ENCODE peak calls at places on chromosomes 7 and 10, in ten cellular contexts. Z is body of pancreas, X is endothelial cell, N is cardiac fibroblast, H is neural crest cell, U is GM12865, K is fibroblast of lung, S is uterus, O is transverse colon, L is dorsolateral prefrontal cortex. F is an unnamed sample.

GRCh38 chr7:35593896-35594295 is 101.0 kb downstream of the HERPUD2 start:
- DNase-seq in Z (peak), X (peak), N (no peak), H (peak), U (peak), K (no peak), S (no peak), O (no peak), L (no peak), F (peak)

GRCh38 chr7:87934699-87935372 is 785 bp downstream of the ADAM22 start:
- DNase-seq in Z (no peak), X (peak), N (peak), H (peak), U (peak), K (peak), S (peak), O (peak), L (peak), F (no peak)

GRCh38 chr7:15686209-15686956 is at the start of gene MEOX2:
- DNase-seq in Z (peak), X (peak), N (peak), H (peak), U (no peak), K (peak), S (peak), O (peak), L (no peak), F (peak)

GRCh38 chr10:131144711-131145375 is 166.7 kb downstream of the TCERG1L start:
- DNase-seq in Z (no peak), X (no peak), N (no peak), H (no peak), U (no peak), K (no peak), S (no peak), O (no peak), L (no peak), F (no peak)

GRCh38 chr7:157276091-157276561 is 60.7 kb upstream of the DNAJB6 start:
- DNase-seq in Z (no peak), X (no peak), N (no peak), H (no peak), U (no peak), K (no peak), S (no peak), O (no peak), L (no peak), F (no peak)

GRCh38 chr7:35463176-35463575 is 209.3 kb upstream of the TBX20 start:
- DNase-seq in Z (no peak), X (no peak), N (no peak), H (no peak), U (peak), K (no peak), S (no peak), O (no peak), L (no peak), F (no peak)

GRCh38 chr10:129913021-129913695 is 50.9 kb downstream of the EBF3 start:
- DNase-seq in Z (no peak), X (no peak), N (no peak), H (no peak), U (no peak), K (no peak), S (no peak), O (no peak), L (no peak), F (no peak)

GRCh38 chr7:1664711-1665591 is 5.1 kb upstream of the ELFN1 start:
- DNase-seq in Z (peak), X (peak), N (peak), H (peak), U (peak), K (peak), S (peak), O (peak), L (peak), F (peak)

DNA sequence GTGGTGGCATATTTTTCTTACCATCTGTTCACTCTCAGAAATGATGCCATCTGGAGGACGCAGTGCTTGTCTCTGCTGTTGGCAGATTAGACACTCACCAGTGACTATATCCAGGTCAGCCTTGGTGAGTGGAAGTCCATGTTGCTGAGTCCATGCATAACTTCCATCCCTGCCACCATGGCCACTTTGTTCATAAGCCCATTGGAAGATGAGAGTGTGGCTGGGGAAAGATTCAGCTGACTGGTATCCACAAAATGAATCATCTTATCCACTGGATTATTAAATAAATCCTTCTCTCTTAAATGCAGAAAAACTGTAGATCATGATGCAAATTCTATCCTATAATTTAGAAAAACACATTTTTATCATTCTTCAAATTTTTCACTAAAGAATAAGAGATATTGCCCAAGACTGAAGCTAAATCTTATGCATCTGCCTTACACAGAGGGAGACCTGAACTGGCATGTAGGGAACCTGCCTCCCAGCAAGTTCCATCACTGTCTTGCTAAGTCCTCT is 726.9 kb downstream of the TNS3 start:
- DNase-seq in Z (no peak), X (no peak), N (peak), H (no peak), U (no peak), K (peak), S (no peak), O (no peak), L (no peak), F (no peak)
- TF ChIP-seq CTCF in Z (no peak), X (no peak), N (no peak), H (no peak), U (no peak), K (no peak), S (no peak), O (no peak), L (no peak), F (no peak)

GRCh38 chr10:104650072-104650471 is 9.0 kb downstream of the SORCS3 start:
- DNase-seq in Z (no peak), X (no peak), N (no peak), H (no peak), U (no peak), K (no peak), S (no peak), O (no peak), L (no peak), F (no peak)
- TF ChIP-seq CTCF in Z (peak), X (no peak), N (no peak), H (peak), U (peak), K (no peak), S (no peak), O (no peak), L (peak), F (no peak)

GRCh38 chr10:103203466-103203865 is 10.4 kb upstream of the NT5C2 start:
- DNase-seq in Z (no peak), X (no peak), N (no peak), H (no peak), U (no peak), K (no peak), S (no peak), O (no peak), L (no peak), F (no peak)
- TF ChIP-seq CTCF in Z (no peak), X (no peak), N (no peak), H (no peak), U (no peak), K (no peak), S (no peak), O (no peak), L (no peak), F (no peak)

GRCh38 chr7:46317256-46317655 is 396.2 kb upstream of the IGFBP3 start:
- DNase-seq in Z (no peak), X (no peak), N (peak), H (no peak), U (no peak), K (peak), S (no peak), O (no peak), L (no peak), F (no peak)
- TF ChIP-seq CTCF in Z (no peak), X (no peak), N (no peak), H (no peak), U (no peak), K (no peak), S (no peak), O (no peak), L (no peak), F (no peak)

DNA sequence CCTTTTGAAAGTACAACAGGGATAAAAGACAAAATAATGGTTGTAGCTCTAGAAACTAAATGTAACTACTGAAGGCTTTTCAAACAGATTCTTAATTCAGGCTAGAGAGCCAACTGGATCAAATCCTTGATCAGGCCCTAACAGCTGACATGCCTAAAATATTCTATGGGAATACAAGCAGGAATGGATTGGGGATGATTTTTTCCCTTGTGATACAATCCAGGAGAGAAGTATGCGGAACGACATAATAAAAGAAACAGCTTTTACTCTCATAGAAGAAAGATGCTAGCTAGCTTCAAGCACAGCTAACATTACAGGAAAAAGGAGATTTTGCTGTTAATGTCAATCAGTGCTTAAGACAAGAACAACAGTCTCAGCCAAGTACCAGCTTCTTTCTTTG is 49.0 kb downstream of the NT5C2 start:
- DNase-seq in Z (no peak), X (no peak), N (no peak), H (no peak), U (no peak), K (no peak), S (no peak), O (no peak), L (no peak), F (no peak)
- TF ChIP-seq CTCF in Z (no peak), X (no peak), N (no peak), H (no peak), U (no peak), K (no peak), S (no peak), O (no peak), L (no peak), F (no peak)

GRCh38 chr10:6218692-6219493 is 16.2 kb downstream of the PFKFB3 start:
- DNase-seq in Z (no peak), X (no peak), N (peak), H (no peak), U (no peak), K (peak), S (no peak), O (no peak), L (no peak), F (no peak)
- TF ChIP-seq CTCF in Z (no peak), X (no peak), N (no peak), H (no peak), U (no peak), K (no peak), S (no peak), O (no peak), L (no peak), F (no peak)

GRCh38 chr10:33155720-33156638 is 178.5 kb downstream of the NRP1 start:
- DNase-seq in Z (peak), X (peak), N (peak), H (no peak), U (peak), K (peak), S (no peak), O (no peak), L (no peak), F (peak)
- TF ChIP-seq CTCF in Z (peak), X (peak), N (peak), H (peak), U (peak), K (peak), S (no peak), O (peak), L (no peak), F (peak)

DNA sequence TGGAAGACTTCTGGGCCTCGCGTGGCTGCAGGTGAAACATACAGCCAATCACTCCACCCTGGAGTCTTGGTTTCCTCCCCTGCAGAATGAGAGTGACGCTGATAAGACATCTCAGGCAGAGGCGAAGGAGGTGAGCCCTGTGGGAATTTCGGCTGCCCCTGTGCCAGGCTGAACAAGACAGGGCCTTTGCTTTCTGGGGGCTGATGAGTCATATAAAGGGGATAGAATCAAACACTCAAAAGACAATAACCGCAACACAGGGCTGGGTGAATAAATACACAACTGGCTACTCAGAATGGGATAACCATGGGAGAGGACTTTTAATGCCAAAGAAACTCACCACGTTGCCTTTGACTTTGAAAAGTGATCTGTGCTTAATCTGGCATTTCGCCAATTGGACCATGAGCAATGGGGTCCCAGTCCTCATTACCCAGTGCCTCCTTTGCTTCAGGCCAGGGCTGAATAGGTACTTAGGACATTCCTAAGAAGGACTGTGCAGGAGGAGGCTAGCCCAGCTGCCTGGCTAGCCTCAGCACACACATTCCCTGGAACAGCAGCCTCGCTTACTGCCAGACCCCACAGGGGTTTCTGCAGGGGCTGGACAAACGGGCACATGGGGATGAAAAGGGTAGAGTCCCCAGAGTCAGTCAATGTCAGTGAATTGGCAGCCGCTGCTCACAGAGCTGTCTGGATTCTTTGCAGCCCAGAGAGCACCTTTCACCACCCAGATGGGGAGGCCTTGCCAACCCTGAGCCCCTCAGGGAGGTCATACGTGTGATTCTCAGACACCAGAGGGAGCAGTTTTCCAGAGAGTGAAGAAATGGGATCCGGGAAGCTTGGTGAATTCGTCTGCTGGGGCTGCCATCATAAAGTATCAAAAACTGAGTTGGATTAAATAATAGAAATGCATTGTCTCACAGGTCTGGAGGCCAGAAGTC is 143.5 kb downstream of the KCNMA1 start:
- DNase-seq in Z (no peak), X (peak), N (peak), H (peak), U (peak), K (peak), S (no peak), O (no peak), L (no peak), F (peak)
- TF ChIP-seq CTCF in Z (no peak), X (peak), N (peak), H (peak), U (no peak), K (peak), S (no peak), O (no peak), L (peak), F (no peak)

DNA sequence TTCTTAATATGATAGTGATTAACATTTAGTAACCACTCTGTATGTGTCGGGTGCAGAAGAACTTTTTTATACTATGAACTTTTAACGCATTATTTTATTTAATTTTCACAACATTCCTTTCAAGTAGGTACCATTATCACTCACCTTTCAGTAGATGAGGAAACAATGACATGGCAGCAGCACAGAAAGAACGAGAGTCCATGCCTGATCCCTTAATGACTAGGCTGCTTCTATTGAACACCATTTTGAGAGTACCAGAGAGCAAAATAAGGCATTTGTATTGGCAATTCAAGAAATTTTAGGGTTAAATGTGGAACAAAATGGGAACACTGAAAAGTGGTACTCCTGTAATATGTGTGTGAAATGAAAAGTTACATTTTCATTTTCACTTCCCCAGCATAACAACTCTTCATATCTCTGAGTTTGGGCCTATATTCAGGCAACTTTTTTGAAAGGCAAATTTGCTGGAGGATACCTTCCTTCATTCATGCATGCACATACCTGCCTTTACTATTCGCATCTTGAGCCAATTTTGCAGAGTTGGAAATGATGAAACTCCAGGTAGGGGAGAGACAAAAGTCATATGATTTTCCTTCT is 12.8 kb downstream of the LRRN3 start:
- DNase-seq in Z (no peak), X (no peak), N (no peak), H (no peak), U (no peak), K (no peak), S (no peak), O (no peak), L (no peak), F (no peak)
- TF ChIP-seq CTCF in Z (no peak), X (no peak), N (no peak), H (no peak), U (no peak), K (no peak), S (no peak), O (no peak), L (no peak), F (no peak)